ENCODE peak calls at places on chromosome 10, in nine cellular contexts. C is dermis microvascular lymphatic vessel endothelial cell; R is CD8-positive, alpha-beta memory T cell; J is pons; X is CD8-positive, alpha-beta T cell; A is NCI-H187 treated with DMSO at 0.1 percent for 48 hours; O is stomach; P is lung microvascular endothelial cell; M is NCI-H1436. U is an unnamed sample.

GRCh38 chr10:88042162-88043100 is 179.0 kb downstream of the PTEN start:
- DNase-seq in C (no peak), R (no peak), J (no peak), X (no peak), A (peak; percentile 14), O (peak; percentile 61), P (no peak), M (no peak), U (no peak)

GRCh38 chr10:6014241-6014761 is 37.0 kb upstream of the IL15RA start:
- DNase-seq in C (peak; percentile 45), R (peak; percentile 79), J (peak; percentile 67), X (peak; percentile 73), A (no peak), O (peak; percentile 67), P (peak; percentile 51), M (peak; percentile 3), U (peak; percentile 31)

GRCh38 chr10:69883256-69883655 is 81.5 kb downstream of the COL13A1 start:
- DNase-seq in C (no peak), R (no peak), J (no peak), X (no peak), A (no peak), O (peak; percentile 37), P (no peak), M (peak; percentile 1), U (no peak)

GRCh38 chr10:37535459-37536246 is 321.8 kb downstream of the ZNF248 start:
- DNase-seq in C (no peak), R (no peak), J (peak; percentile 15), X (no peak), A (no peak), O (no peak), P (no peak), M (no peak), U (no peak)

GRCh38 chr10:30691601-30692015 is 62.1 kb upstream of the LYZL2 start:
- DNase-seq in C (no peak), R (no peak), J (no peak), X (no peak), A (no peak), O (no peak), P (no peak), M (no peak), U (no peak)

GRCh38 chr10:118584181-118584954 is 11.1 kb downstream of the PRLHR start:
- DNase-seq in C (no peak), R (no peak), J (no peak), X (no peak), A (no peak), O (no peak), P (peak; percentile 64), M (no peak), U (no peak)

GRCh38 chr10:126262971-126263370 is 125.3 kb downstream of the ADAM12 start:
- DNase-seq in C (no peak), R (no peak), J (no peak), X (no peak), A (no peak), O (no peak), P (no peak), M (no peak), U (no peak)

GRCh38 chr10:98223874-98224273 is 44.1 kb downstream of the LOXL4 start:
- DNase-seq in C (no peak), R (no peak), J (no peak), X (no peak), A (no peak), O (no peak), P (no peak), M (no peak), U (no peak)

GRCh38 chr10:133186416-133187090 is 26.5 kb downstream of the KNDC1 start:
- DNase-seq in C (no peak), R (no peak), J (no peak), X (no peak), A (no peak), O (no peak), P (no peak), M (no peak), U (no peak)

GRCh38 chr10:71232089-71232998 is 20.0 kb downstream of the UNC5B start:
- DNase-seq in C (no peak), R (no peak), J (peak; percentile 99), X (no peak), A (no peak), O (peak; percentile 91), P (peak; percentile 30), M (no peak), U (no peak)

GRCh38 chr10:117541405-117541908 is 1.1 kb upstream of the EMX2 start:
- DNase-seq in C (no peak), R (no peak), J (no peak), X (no peak), A (no peak), O (no peak), P (no peak), M (no peak), U (no peak)

GRCh38 chr10:127034790-127035189 is 129.6 kb downstream of the DOCK1 start:
- DNase-seq in C (no peak), R (no peak), J (no peak), X (no peak), A (no peak), O (no peak), P (no peak), M (no peak), U (no peak)